ENCODE peak calls at places on chromosomes 4 and X, in ten cellular contexts. A is activated T-cell treated with anti-CD3 and anti-CD28 coated beads, Interleukin-2, amount 50 U/mL, for 4 hours; M is osteocyte; W is fibroblast of the conjunctiva; L is tibial nerve; B is thoracic aorta; H is iris pigment epithelial cell; R is stimulated activated CD4-positive, alpha-beta T cell treated with anti-CD3 and anti-CD28 coated beads, TNF-alpha, amount 100 ng/mL, for 48 hours; T is HEK293T; S is cardiac fibroblast. O is an unnamed sample.

GRCh38 chr4:113316879-113317278 is 267.4 kb downstream of the ANK2 start:
- DNase-seq in A (no peak), M (no peak), W (no peak), L (no peak), B (no peak), H (no peak), R (no peak), T (no peak), S (peak; percentile 9), O (no peak)

GRCh38 chr4:166737430-166737829 is 496.9 kb downstream of the SPOCK3 start:
- DNase-seq in A (no peak), M (no peak), W (no peak), L (no peak), B (no peak), H (no peak), R (no peak), T (no peak), S (no peak), O (no peak)

GRCh38 chr4:26133840-26134239 is 187.0 kb upstream of the RBPJ start:
- DNase-seq in A (no peak), M (no peak), W (no peak), L (no peak), B (no peak), H (no peak), R (no peak), T (no peak), S (no peak), O (no peak)

GRCh38 chr4:88010921-88011320 is 3.5 kb downstream of the PKD2 start:
- DNase-seq in A (no peak), M (no peak), W (no peak), L (no peak), B (no peak), H (peak; percentile 50), R (no peak), T (no peak), S (peak; percentile 32), O (no peak)

GRCh38 chr4:174521800-174522182 is 497 bp downstream of the HPGD start:
- DNase-seq in A (no peak), M (no peak), W (no peak), L (no peak), B (no peak), H (no peak), R (no peak), T (peak; percentile 16), S (no peak), O (peak; percentile 60)

GRCh38 chr4:64095398-64095797 is 313.9 kb downstream of the TECRL start:
- DNase-seq in A (no peak), M (no peak), W (no peak), L (no peak), B (no peak), H (no peak), R (no peak), T (no peak), S (no peak), O (no peak)

GRCh38 chrX:37958493-37959211 is 47.7 kb upstream of the SYTL5 start:
- DNase-seq in A (no peak), M (peak; percentile 85), W (no peak), L (no peak), B (no peak), H (peak; percentile 14), R (no peak), T (no peak), S (peak; percentile 6), O (peak; percentile 24)

GRCh38 chr4:60133414-60133813 is 1066.7 kb upstream of the ADGRL3 start:
- DNase-seq in A (no peak), M (no peak), W (peak; percentile 16), L (no peak), B (no peak), H (peak; percentile 18), R (no peak), T (no peak), S (peak; percentile 70), O (no peak)

GRCh38 chr4:187504974-187505797 is 490.4 kb upstream of the ZFP42 start:
- DNase-seq in A (no peak), M (no peak), W (no peak), L (no peak), B (no peak), H (no peak), R (no peak), T (no peak), S (no peak), O (peak; percentile 59)

GRCh38 chr4:184450045-184450444 is 24.3 kb downstream of the IRF2 start:
- DNase-seq in A (no peak), M (no peak), W (peak; percentile 73), L (no peak), B (no peak), H (peak; percentile 84), R (no peak), T (no peak), S (peak; percentile 79), O (no peak)

GRCh38 chr4:11286533-11286932 is 142.2 kb downstream of the HS3ST1 start:
- DNase-seq in A (no peak), M (no peak), W (no peak), L (no peak), B (no peak), H (no peak), R (no peak), T (no peak), S (no peak), O (no peak)

GRCh38 chrX:48697182-48697727 is 721 bp downstream of the SUV39H1 start:
- DNase-seq in A (no peak), M (no peak), W (peak; percentile 5), L (no peak), B (no peak), H (peak; percentile 15), R (no peak), T (no peak), S (peak; percentile 3), O (no peak)

GRCh38 chr4:127479031-127479622 is 153.6 kb upstream of the INTU start:
- DNase-seq in A (no peak), M (no peak), W (peak; percentile 51), L (no peak), B (no peak), H (peak; percentile 37), R (no peak), T (peak; percentile 10), S (peak; percentile 61), O (peak; percentile 68)

GRCh38 chr4:27463816-27464215 is 603.2 kb downstream of the STIM2 start:
- DNase-seq in A (no peak), M (no peak), W (peak; percentile 0), L (no peak), B (no peak), H (peak; percentile 44), R (no peak), T (no peak), S (peak; percentile 26), O (no peak)

GRCh38 chr4:186200436-186201409 is 9.4 kb downstream of the CYP4V2 start:
- DNase-seq in A (no peak), M (no peak), W (no peak), L (no peak), B (no peak), H (no peak), R (no peak), T (no peak), S (no peak), O (no peak)

GRCh38 chr4:59388359-59388758 is 1811.8 kb upstream of the ADGRL3 start:
- DNase-seq in A (no peak), M (no peak), W (no peak), L (no peak), B (no peak), H (no peak), R (no peak), T (no peak), S (no peak), O (no peak)

GRCh38 chr4:176436500-176436973 is 116.8 kb downstream of the SPCS3 start:
- DNase-seq in A (no peak), M (no peak), W (peak; percentile 3), L (no peak), B (no peak), H (peak; percentile 81), R (no peak), T (no peak), S (peak; percentile 95), O (no peak)

GRCh38 chr4:1077711-1078477 is 35.5 kb downstream of the RNF212 start:
- DNase-seq in A (no peak), M (no peak), W (no peak), L (no peak), B (no peak), H (no peak), R (no peak), T (no peak), S (no peak), O (peak; percentile 3)

GRCh38 chr4:38154681-38155588 is 194.7 kb downstream of the PTTG2 start:
- DNase-seq in A (no peak), M (no peak), W (peak; percentile 80), L (peak; percentile 31), B (no peak), H (no peak), R (no peak), T (no peak), S (peak; percentile 42), O (no peak)

GRCh38 chr4:57777871-57778270 is 667.7 kb upstream of the IGFBP7 start:
- DNase-seq in A (no peak), M (no peak), W (no peak), L (no peak), B (no peak), H (no peak), R (no peak), T (no peak), S (no peak), O (no peak)

GRCh38 chr4:141352775-141353544 is 132.3 kb downstream of the ZNF330 start:
- DNase-seq in A (no peak), M (no peak), W (no peak), L (no peak), B (no peak), H (peak; percentile 84), R (no peak), T (no peak), S (peak; percentile 85), O (no peak)

GRCh38 chrX:19156223-19156622 is 34.0 kb upstream of the ADGRG2 start:
- DNase-seq in A (no peak), M (no peak), W (peak; percentile 27), L (no peak), B (no peak), H (no peak), R (no peak), T (peak; percentile 17), S (no peak), O (no peak)

GRCh38 chrX:73964607-73965006 is 339.4 kb upstream of the ZCCHC13 start:
- DNase-seq in A (no peak), M (no peak), W (no peak), L (no peak), B (no peak), H (no peak), R (no peak), T (no peak), S (no peak), O (no peak)

GRCh38 chrX:148270499-148270898 is 229.9 kb upstream of the AFF2 start:
- DNase-seq in A (no peak), M (no peak), W (no peak), L (no peak), B (no peak), H (no peak), R (no peak), T (no peak), S (no peak), O (no peak)

GRCh38 chr4:38131371-38132139 is 171.4 kb downstream of the PTTG2 start:
- DNase-seq in A (peak; percentile 59), M (no peak), W (no peak), L (no peak), B (no peak), H (peak; percentile 73), R (peak; percentile 63), T (no peak), S (peak; percentile 54), O (peak; percentile 57)

GRCh38 chrX:317424-318067 is 1.1 kb downstream of the GTPBP6 start:
- DNase-seq in A (no peak), M (no peak), W (no peak), L (no peak), B (no peak), H (no peak), R (peak; percentile 83), T (no peak), S (no peak), O (no peak)

GRCh38 chr4:89251396-89251795 is 56.2 kb downstream of the GPRIN3 start:
- DNase-seq in A (no peak), M (no peak), W (no peak), L (no peak), B (no peak), H (no peak), R (no peak), T (no peak), S (no peak), O (no peak)

GRCh38 chr4:143581331-143581961 is 67.9 kb downstream of the SMARCA5 start:
- DNase-seq in A (no peak), M (no peak), W (no peak), L (no peak), B (no peak), H (no peak), R (no peak), T (no peak), S (no peak), O (no peak)